ENCODE peak calls at places on chromosome 13, in six cellular contexts. O, Y, M, C, H and N are unnamed samples. For H3K4me1, the result is how much of the 10 kb centered on the place peaks cover.

GRCh38 chr13:43390101-43390500 is 366.7 kb downstream of the DNAJC15 start:
- DNase-seq in O (no peak), Y (no peak), M (no peak), C (no peak), H (no peak), N (no peak)

GRCh38 chr13:29577135-29578051 is 18.1 kb downstream of the SLC7A1 start:
- DNase-seq in O (peak), Y (no peak), M (no peak), C (no peak), H (peak), N (no peak)

GRCh38 chr13:65748227-65748626 is 1481.9 kb downstream of the PCDH9 start:
- DNase-seq in O (no peak), Y (no peak), M (no peak), C (no peak), H (no peak), N (no peak)

GRCh38 chr13:34430294-34430693 is 511.8 kb upstream of the NBEA start:
- DNase-seq in O (no peak), Y (no peak), M (no peak), C (no peak), H (no peak), N (no peak)

GRCh38 chr13:113546571-113547247 is 37.8 kb upstream of the TFDP1 start:
- DNase-seq in O (peak), Y (peak), M (no peak), C (no peak), H (no peak), N (no peak)

GRCh38 chr13:46751811-46752635 is 44.9 kb downstream of the ESD start:
- DNase-seq in O (no peak), Y (peak), M (peak), C (peak), H (no peak), N (no peak)

GRCh38 chr13:47480121-47480520 is 521.0 kb downstream of the SUCLA2 start:
- DNase-seq in O (no peak), Y (no peak), M (no peak), C (no peak), H (no peak), N (no peak)

GRCh38 chr13:93289842-93290241 is 63.2 kb downstream of the GPC6 start:
- DNase-seq in O (no peak), Y (no peak), M (no peak), C (no peak), H (no peak), N (no peak)

GRCh38 chr13:48402325-48402962 is 10.5 kb downstream of the LPAR6 start:
- DNase-seq in O (no peak), Y (no peak), M (no peak), C (no peak), H (no peak), N (no peak)

GRCh38 chr13:107466326-107466725 is 749.0 kb downstream of the LIG4 start:
- DNase-seq in O (no peak), Y (no peak), M (no peak), C (no peak), H (no peak), N (no peak)

GRCh38 chr13:79346300-79346914 is 59.6 kb downstream of the RBM26 start:
- DNase-seq in O (no peak), Y (no peak), M (no peak), C (no peak), H (no peak), N (no peak)

GRCh38 chr13:35712907-35713685 is 236.6 kb upstream of the MAB21L1 start:
- DNase-seq in O (no peak), Y (no peak), M (peak), C (no peak), H (no peak), N (no peak)

GRCh38 chr13:114015608-114016295 is 41.9 kb upstream of the C13orf46 start:
- DNase-seq in O (peak), Y (no peak), M (no peak), C (no peak), H (no peak), N (no peak)

DNA sequence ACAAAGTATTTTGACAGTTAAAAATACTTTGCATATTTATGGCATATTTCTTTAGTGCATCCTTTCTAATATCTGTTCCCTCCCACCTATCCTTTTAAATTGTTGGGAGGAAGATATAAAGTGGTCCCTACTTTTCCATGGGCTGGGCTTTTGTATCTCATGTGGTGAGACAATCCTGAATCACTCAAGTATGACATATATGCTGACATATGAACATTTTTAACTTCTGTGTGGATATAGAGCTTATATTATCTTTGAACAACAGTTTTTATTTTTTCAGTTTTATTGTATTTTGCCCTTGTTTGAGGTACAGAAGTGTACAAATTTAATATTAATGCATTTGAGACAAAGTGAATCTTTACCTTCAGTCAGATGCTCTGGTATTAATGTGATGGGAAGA is 3.4 kb downstream of the ZMYM2 start:
- DNase-seq in O (no peak), Y (no peak), M (no peak), C (no peak), H (no peak), N (no peak)
- H3K4me1 ChIP-seq in O (under half), Y (under half), M (under half), C (under half), H (under half), N (under half)

GRCh38 chr13:51501592-51502205 is 48.9 kb upstream of the INTS6 start:
- DNase-seq in O (no peak), Y (no peak), M (peak), C (no peak), H (no peak), N (no peak)

GRCh38 chr13:51500687-51501086 is 47.9 kb upstream of the INTS6 start:
- DNase-seq in O (no peak), Y (no peak), M (peak), C (no peak), H (no peak), N (no peak)

GRCh38 chr13:51502206-51502651 is 49.4 kb upstream of the INTS6 start:
- DNase-seq in O (no peak), Y (no peak), M (peak), C (no peak), H (no peak), N (no peak)

GRCh38 chr13:51501096-51501495 is 48.3 kb upstream of the INTS6 start:
- DNase-seq in O (no peak), Y (no peak), M (peak), C (no peak), H (no peak), N (no peak)

DNA sequence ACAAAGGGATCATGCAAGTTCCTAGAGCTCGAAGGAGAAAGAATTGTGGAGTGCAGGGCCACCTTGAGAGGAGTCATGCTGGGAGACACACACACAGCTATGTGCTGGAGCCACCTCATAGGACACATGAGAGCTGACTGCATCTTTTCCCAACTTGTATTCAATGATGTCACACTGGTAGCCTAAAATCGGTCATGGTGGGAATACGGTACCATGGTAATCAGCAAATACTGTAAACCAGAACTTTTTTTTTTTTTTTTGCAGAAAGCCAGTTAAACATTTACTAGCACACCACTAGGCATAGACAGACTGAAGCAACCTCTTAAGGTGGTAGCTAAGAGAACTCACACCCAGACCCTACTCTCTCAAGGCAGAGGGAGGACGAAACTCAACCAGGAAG is 47.0 kb upstream of the INTS6 start:
- DNase-seq in O (no peak), Y (no peak), M (no peak), C (no peak), H (no peak), N (no peak)
- H3K4me1 ChIP-seq in O (under half), Y (under half), M (half or more), C (under half), H (under half), N (under half)

DNA sequence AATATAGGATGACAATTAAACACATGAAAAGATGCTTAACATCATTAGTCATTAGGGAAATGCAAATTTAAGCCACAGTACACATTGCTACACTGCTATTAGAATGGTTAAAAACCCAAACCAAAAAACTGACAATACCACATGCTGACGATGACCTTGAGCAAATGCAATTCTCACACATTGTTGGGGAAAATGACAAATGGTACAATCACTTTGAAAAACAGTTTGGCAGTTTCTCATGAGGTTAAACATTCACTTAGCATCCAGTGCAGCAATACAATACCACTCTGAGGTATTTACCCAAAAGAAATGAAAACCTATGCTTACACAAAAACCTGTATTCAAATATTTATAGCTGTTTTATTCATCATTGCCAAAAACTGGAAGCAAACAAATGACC is 11.3 kb downstream of the FLT3 start:
- DNase-seq in O (no peak), Y (no peak), M (no peak), C (no peak), H (peak), N (no peak)
- H3K4me1 ChIP-seq in O (under half), Y (under half), M (under half), C (under half), H (under half), N (under half)

GRCh38 chr13:31168736-31169135 is 7.0 kb upstream of the HSPH1 start:
- DNase-seq in O (no peak), Y (no peak), M (no peak), C (no peak), H (no peak), N (no peak)
- H3K4me1 ChIP-seq in O (under half), Y (under half), M (under half), C (under half), H (under half), N (under half)

GRCh38 chr13:50731400-50731799 is 112.1 kb downstream of the DLEU7 start:
- DNase-seq in O (no peak), Y (no peak), M (no peak), C (no peak), H (no peak), N (no peak)

GRCh38 chr13:50735071-50735470 is 108.4 kb downstream of the DLEU7 start:
- DNase-seq in O (no peak), Y (no peak), M (no peak), C (no peak), H (no peak), N (no peak)

GRCh38 chr13:50730496-50731171 is 112.9 kb downstream of the DLEU7 start:
- DNase-seq in O (no peak), Y (no peak), M (no peak), C (no peak), H (no peak), N (no peak)

GRCh38 chr13:50733392-50733791 is 110.1 kb downstream of the DLEU7 start:
- DNase-seq in O (no peak), Y (no peak), M (no peak), C (no peak), H (no peak), N (no peak)

DNA sequence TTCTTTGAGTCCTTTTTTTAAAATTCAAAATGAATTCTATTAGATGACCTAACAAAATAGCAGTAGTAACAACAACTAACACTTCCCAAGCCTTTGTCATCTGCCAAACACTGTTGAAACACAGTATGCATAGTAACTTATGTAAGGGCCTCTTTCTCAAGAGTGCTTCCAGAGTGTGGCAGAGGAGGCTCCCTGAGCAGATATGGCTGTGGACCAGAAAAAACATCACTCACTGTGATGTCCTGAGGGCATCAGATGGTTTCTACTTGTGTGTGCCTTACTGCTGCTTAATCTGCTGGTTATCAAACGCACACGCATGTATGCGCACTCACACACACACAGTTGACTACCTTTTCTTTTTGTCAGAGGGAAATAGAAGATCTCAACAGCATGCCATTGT is 110.8 kb downstream of the DLEU7 start:
- DNase-seq in O (no peak), Y (no peak), M (no peak), C (no peak), H (no peak), N (no peak)
- H3K4me1 ChIP-seq in O (under half), Y (under half), M (under half), C (under half), H (under half), N (under half)

GRCh38 chr13:45522571-45522970 is 57.8 kb downstream of the COG3 start:
- DNase-seq in O (no peak), Y (no peak), M (no peak), C (no peak), H (no peak), N (no peak)

GRCh38 chr13:45519473-45519872 is 54.7 kb downstream of the COG3 start:
- DNase-seq in O (no peak), Y (no peak), M (no peak), C (no peak), H (no peak), N (no peak)

GRCh38 chr13:45518525-45519235 is 53.9 kb downstream of the COG3 start:
- DNase-seq in O (no peak), Y (no peak), M (no peak), C (no peak), H (no peak), N (no peak)

GRCh38 chr13:45516757-45517156 is 52.0 kb downstream of the COG3 start:
- DNase-seq in O (no peak), Y (no peak), M (no peak), C (no peak), H (no peak), N (no peak)

GRCh38 chr13:45521292-45521691 is 56.6 kb downstream of the COG3 start:
- DNase-seq in O (no peak), Y (peak), M (no peak), C (no peak), H (no peak), N (no peak)
- H3K4me1 ChIP-seq in O (under half), Y (under half), M (under half), C (under half), H (under half), N (under half)

GRCh38 chr13:97300871-97301270 is 78.7 kb downstream of the MBNL2 start:
- DNase-seq in O (no peak), Y (no peak), M (no peak), C (no peak), H (no peak), N (no peak)
- H3K4me1 ChIP-seq in O (half or more), Y (under half), M (under half), C (under half), H (under half), N (under half)

GRCh38 chr13:37597477-37597876 is 1.1 kb downstream of the POSTN start:
- DNase-seq in O (no peak), Y (no peak), M (no peak), C (no peak), H (no peak), N (no peak)
- H3K4me1 ChIP-seq in O (under half), Y (under half), M (under half), C (under half), H (under half), N (under half)

DNA sequence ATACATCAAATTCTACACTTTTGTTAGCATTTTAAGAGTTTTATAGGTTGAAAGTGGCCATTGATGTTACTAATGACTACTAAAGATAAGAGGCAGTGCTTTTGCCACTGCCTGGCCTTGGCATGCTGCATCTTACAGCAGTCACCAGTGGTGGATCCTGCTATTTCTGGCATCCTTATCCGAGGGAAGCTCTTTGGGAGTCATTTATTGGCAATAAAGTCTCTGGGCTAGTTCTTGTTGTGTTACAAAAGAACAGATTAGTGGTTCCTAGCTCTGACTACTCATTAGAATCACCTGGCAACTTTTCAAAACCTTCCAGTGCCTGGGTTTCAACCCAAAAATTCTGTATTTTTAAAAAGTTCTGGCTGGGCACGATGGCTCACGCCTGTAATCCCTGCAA is 94.5 kb downstream of the ZMYM2 start:
- DNase-seq in O (no peak), Y (no peak), M (no peak), C (no peak), H (no peak), N (no peak)
- H3K4me1 ChIP-seq in O (under half), Y (under half), M (under half), C (under half), H (under half), N (under half)